ENCODE peak calls at places on chromosome 10, in four cellular contexts. W is breast epithelium, T is heart right ventricle, Q is colonic mucosa. K is an unnamed sample.

GRCh38 chr10:123146013-123146891 is 1.7 kb upstream of the HMX2 start:
- DNase-seq in W (no peak), T (no peak), Q (no peak), K (no peak)

GRCh38 chr10:67815571-67816059 is 22.4 kb downstream of the DNAJC12 start:
- DNase-seq in W (no peak), T (no peak), Q (no peak), K (no peak)

GRCh38 chr10:65742851-65743250 is 1183.0 kb upstream of the LRRTM3 start:
- DNase-seq in W (no peak), T (no peak), Q (no peak), K (no peak)

GRCh38 chr10:6201511-6201975 is 1.2 kb upstream of the PFKFB3 start:
- DNase-seq in W (peak), T (peak), Q (peak), K (peak)

GRCh38 chr10:11782793-11783557 is 40.2 kb upstream of the PROSER2 start:
- DNase-seq in W (no peak), T (no peak), Q (no peak), K (no peak)

GRCh38 chr10:89263531-89263930 is 12.0 kb upstream of the LIPA start:
- DNase-seq in W (no peak), T (no peak), Q (no peak), K (no peak)

GRCh38 chr10:34773617-34774261 is 41.4 kb downstream of the PARD3 start:
- DNase-seq in W (no peak), T (no peak), Q (no peak), K (no peak)

GRCh38 chr10:115958043-115958442 is 315.0 kb downstream of the GFRA1 start:
- DNase-seq in W (no peak), T (no peak), Q (no peak), K (no peak)

GRCh38 chr10:86258488-86258887 is 108.1 kb downstream of the GRID1 start:
- DNase-seq in W (no peak), T (no peak), Q (no peak), K (peak)

GRCh38 chr10:80271416-80271815 is 18.0 kb downstream of the MAT1A start:
- DNase-seq in W (no peak), T (no peak), Q (no peak), K (no peak)

GRCh38 chr10:85100495-85100894 is 772.1 kb downstream of the CCSER2 start:
- DNase-seq in W (no peak), T (no peak), Q (no peak), K (no peak)

GRCh38 chr10:79937256-79937635 is 11.7 kb downstream of the SFTPD start:
- DNase-seq in W (no peak), T (no peak), Q (no peak), K (no peak)

GRCh38 chr10:133452453-133452852 is 1.3 kb upstream of the SCART1 start:
- DNase-seq in W (no peak), T (no peak), Q (no peak), K (no peak)

GRCh38 chr10:15660990-15661389 is 58.7 kb downstream of the ITGA8 start:
- DNase-seq in W (no peak), T (no peak), Q (no peak), K (no peak)

GRCh38 chr10:11539191-11539868 is 72.1 kb downstream of the USP6NL start:
- DNase-seq in W (no peak), T (no peak), Q (no peak), K (no peak)

GRCh38 chr10:89175821-89176220 is 31.3 kb downstream of the CH25H start:
- DNase-seq in W (no peak), T (no peak), Q (no peak), K (no peak)

GRCh38 chr10:11097686-11098085 is 80.0 kb downstream of the CELF2 start:
- DNase-seq in W (no peak), T (no peak), Q (no peak), K (no peak)

GRCh38 chr10:24449334-24449740 is 240.4 kb downstream of the KIAA1217 start:
- DNase-seq in W (no peak), T (no peak), Q (no peak), K (no peak)

GRCh38 chr10:98170249-98171117 is 36.0 kb downstream of the R3HCC1L start:
- DNase-seq in W (peak), T (no peak), Q (peak), K (no peak)

GRCh38 chr10:100359030-100359432 is 12.0 kb downstream of the SCD start:
- DNase-seq in W (no peak), T (no peak), Q (no peak), K (no peak)

GRCh38 chr10:19921300-19922140 is 105.3 kb downstream of the PLXDC2 start:
- DNase-seq in W (no peak), T (no peak), Q (no peak), K (no peak)

GRCh38 chr10:91689731-91690168 is 56.9 kb upstream of the PPP1R3C start:
- DNase-seq in W (peak), T (no peak), Q (no peak), K (no peak)

GRCh38 chr10:69963178-69963834 is 89.3 kb upstream of the MACROH2A2 start:
- DNase-seq in W (no peak), T (no peak), Q (peak), K (no peak)

GRCh38 chr10:12484945-12485805 is 135.8 kb downstream of the CAMK1D start:
- DNase-seq in W (no peak), T (peak), Q (peak), K (peak)

GRCh38 chr10:114258274-114258840 is 19.3 kb downstream of the VWA2 start:
- DNase-seq in W (no peak), T (no peak), Q (peak), K (no peak)

GRCh38 chr10:99370993-99371392 is 41.8 kb downstream of the CNNM1 start:
- DNase-seq in W (no peak), T (no peak), Q (no peak), K (no peak)

GRCh38 chr10:27983144-27983543 is 15.7 kb downstream of the ODAD2 start:
- DNase-seq in W (no peak), T (no peak), Q (no peak), K (no peak)

GRCh38 chr10:112307631-112308502 is 24.7 kb downstream of the TECTB start:
- DNase-seq in W (no peak), T (no peak), Q (peak), K (peak)

GRCh38 chr10:132107211-132107946 is 41.6 kb downstream of the JAKMIP3 start:
- DNase-seq in W (no peak), T (no peak), Q (no peak), K (peak)

GRCh38 chr10:75034131-75034512 is 77.3 kb upstream of the SAMD8 start:
- DNase-seq in W (no peak), T (no peak), Q (no peak), K (no peak)

GRCh38 chr10:43407148-43407575 is 1.8 kb downstream of the HNRNPF start:
- DNase-seq in W (no peak), T (peak), Q (peak), K (no peak)

DNA sequence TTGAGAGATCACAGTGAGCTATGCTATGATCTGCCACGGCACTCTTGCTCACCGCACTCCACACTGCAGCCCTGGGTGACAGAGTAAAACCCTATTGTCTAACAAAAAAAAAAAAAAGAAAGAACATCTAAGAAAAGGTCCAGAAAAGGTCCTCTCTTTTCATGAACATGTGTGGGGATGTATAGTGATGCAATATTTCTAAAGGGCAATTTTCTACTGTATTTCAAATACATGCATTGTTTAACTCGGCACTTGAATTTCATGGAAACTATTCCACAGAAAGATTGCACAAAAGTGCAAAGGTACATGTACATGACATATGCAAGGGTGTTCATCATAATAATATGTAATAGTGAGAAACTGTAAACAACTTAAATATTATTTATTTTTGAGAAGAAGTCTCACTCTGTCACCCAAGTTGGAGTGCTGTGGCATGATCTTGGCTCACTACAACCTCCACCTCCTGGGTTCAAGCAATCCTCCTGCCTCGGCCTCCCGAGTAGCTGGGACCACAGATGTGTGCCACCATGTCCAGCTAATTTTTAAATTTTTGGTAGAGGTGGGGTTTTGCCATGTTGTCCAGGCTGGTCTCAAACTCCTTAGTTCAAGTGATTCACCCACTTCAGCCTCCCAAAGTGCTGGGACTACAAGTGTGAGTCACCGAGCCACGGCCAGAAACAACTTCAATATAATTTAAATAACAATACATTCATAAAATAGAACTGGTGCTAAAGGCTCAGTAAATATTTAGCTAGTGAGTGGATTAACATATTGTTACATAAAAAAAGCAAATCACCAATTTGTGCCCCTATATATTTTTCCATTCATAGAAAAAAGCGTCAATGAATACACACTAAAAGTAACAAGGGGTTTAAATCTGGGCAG is 1.3 kb upstream of the PPRC1 start:
- DNase-seq in W (no peak), T (no peak), Q (no peak), K (no peak)
- H3K4me3 ChIP-seq in W (no peak), T (no peak), Q (no peak), K (peak)

GRCh38 chr10:71911296-71911954 is 52.8 kb upstream of the CHST3 start:
- DNase-seq in W (no peak), T (no peak), Q (no peak), K (no peak)

GRCh38 chr10:71908998-71909397 is 55.2 kb upstream of the CHST3 start:
- DNase-seq in W (no peak), T (no peak), Q (no peak), K (no peak)

GRCh38 chr10:71909399-71910083 is 54.7 kb upstream of the CHST3 start:
- DNase-seq in W (no peak), T (no peak), Q (no peak), K (no peak)

GRCh38 chr10:71916827-71917226 is 47.4 kb upstream of the CHST3 start:
- DNase-seq in W (no peak), T (no peak), Q (no peak), K (no peak)

GRCh38 chr10:71912431-71912830 is 51.8 kb upstream of the CHST3 start:
- DNase-seq in W (no peak), T (no peak), Q (no peak), K (no peak)
- TF ChIP-seq CTCF in W (no peak), T (no peak), Q (no peak), K (no peak)

DNA sequence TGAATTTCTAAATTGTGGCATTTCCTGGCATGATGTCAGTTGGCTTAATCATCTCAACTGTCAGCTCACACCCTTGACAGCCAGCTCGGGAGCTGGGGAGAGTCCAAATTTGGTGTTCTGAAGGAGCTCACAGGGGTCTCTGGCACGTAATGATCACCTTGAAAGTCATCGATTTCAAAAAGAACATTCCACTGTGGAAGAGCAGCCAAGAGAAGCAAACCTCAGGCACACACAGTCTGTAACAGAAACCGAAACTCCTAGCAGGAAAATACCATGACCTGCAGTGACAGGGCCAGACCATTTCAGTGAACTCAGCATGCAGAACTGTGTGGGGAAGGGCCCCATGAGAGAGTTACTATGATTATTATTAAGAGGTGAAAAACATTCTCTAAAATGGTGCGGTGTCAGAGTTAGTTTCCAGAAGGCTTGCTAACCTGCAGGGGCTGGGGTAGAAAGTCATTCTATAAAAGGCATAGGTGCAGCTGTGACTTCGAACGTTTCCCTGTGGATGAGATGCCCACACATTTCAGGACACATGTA is 26.4 kb upstream of the KLF6 start:
- DNase-seq in W (peak), T (no peak), Q (no peak), K (no peak)
- H3K4me3 ChIP-seq in W (peak), T (no peak), Q (no peak), K (peak)

GRCh38 chr10:117476716-117477115 is 65.8 kb upstream of the EMX2 start:
- DNase-seq in W (no peak), T (no peak), Q (no peak), K (no peak)

GRCh38 chr10:117477241-117477947 is 65.2 kb upstream of the EMX2 start:
- DNase-seq in W (no peak), T (no peak), Q (no peak), K (no peak)

GRCh38 chr10:117476281-117476680 is 66.3 kb upstream of the EMX2 start:
- DNase-seq in W (no peak), T (no peak), Q (no peak), K (no peak)

GRCh38 chr10:117480097-117480496 is 62.4 kb upstream of the EMX2 start:
- DNase-seq in W (no peak), T (no peak), Q (no peak), K (no peak)

GRCh38 chr10:117477961-117478670 is 64.4 kb upstream of the EMX2 start:
- DNase-seq in W (no peak), T (no peak), Q (no peak), K (no peak)
- TF ChIP-seq CTCF in W (no peak), T (no peak), Q (peak), K (no peak)